ENCODE peak calls at places on chromosomes 7 and 10, in eight cellular contexts. R is AG04450, F is thoracic aorta, W is HFF-Myc, G is cardiac muscle cell, M is A549, V is GM23338, K is SJSA1. A is an unnamed sample.

GRCh38 chr7:28068811-28069216 is 111.8 kb downstream of the JAZF1 start:
- DNase-seq in R (no peak), F (no peak), W (no peak), G (no peak), M (peak; percentile 24), V (no peak), K (no peak), A (no peak)

GRCh38 chr10:30233186-30233958 is 115.7 kb downstream of the MTPAP start:
- DNase-seq in R (no peak), F (no peak), W (no peak), G (no peak), M (no peak), V (no peak), K (no peak), A (no peak)

GRCh38 chr10:124598773-124599587 is 137.4 kb downstream of the LHPP start:
- DNase-seq in R (no peak), F (no peak), W (no peak), G (no peak), M (no peak), V (no peak), K (no peak), A (no peak)

GRCh38 chr10:114552050-114552449 is 106.0 kb downstream of the ABLIM1 start:
- DNase-seq in R (no peak), F (no peak), W (no peak), G (no peak), M (no peak), V (no peak), K (no peak), A (no peak)

GRCh38 chr10:128633864-128634541 is 507.8 kb upstream of the MKI67 start:
- DNase-seq in R (no peak), F (no peak), W (no peak), G (peak; percentile 28), M (no peak), V (peak; percentile 28), K (no peak), A (no peak)

GRCh38 chr10:50624866-50625491 is 1.2 kb upstream of the SGMS1 start:
- DNase-seq in R (no peak), F (peak; percentile 6), W (no peak), G (peak; percentile 83), M (peak; percentile 83), V (peak; percentile 84), K (peak; percentile 73), A (peak; percentile 91)

GRCh38 chr10:128867819-128868218 is 599.2 kb upstream of the MGMT start:
- DNase-seq in R (no peak), F (no peak), W (no peak), G (no peak), M (no peak), V (no peak), K (no peak), A (no peak)

GRCh38 chr10:11341253-11341652 is 270.2 kb downstream of the USP6NL start:
- DNase-seq in R (no peak), F (no peak), W (no peak), G (no peak), M (no peak), V (no peak), K (no peak), A (no peak)

GRCh38 chr10:72702868-72703581 is 11.1 kb downstream of the MCU start:
- DNase-seq in R (no peak), F (no peak), W (no peak), G (no peak), M (no peak), V (no peak), K (no peak), A (no peak)

GRCh38 chr7:36971515-36972139 is 247.3 kb upstream of the AOAH start:
- DNase-seq in R (no peak), F (no peak), W (no peak), G (no peak), M (no peak), V (no peak), K (no peak), A (no peak)

GRCh38 chr10:3668276-3668960 is 116.6 kb downstream of the KLF6 start:
- DNase-seq in R (peak; percentile 54), F (no peak), W (peak; percentile 5), G (peak; percentile 32), M (no peak), V (peak; percentile 82), K (no peak), A (peak; percentile 81)

GRCh38 chr7:75637854-75638606 is 100.7 kb downstream of the HIP1 start:
- DNase-seq in R (no peak), F (no peak), W (no peak), G (no peak), M (no peak), V (peak; percentile 55), K (no peak), A (no peak)

GRCh38 chr7:5629941-5630340 is 151.5 kb downstream of the RNF216 start:
- DNase-seq in R (no peak), F (no peak), W (peak; percentile 70), G (no peak), M (no peak), V (no peak), K (peak; percentile 65), A (no peak)

GRCh38 chr10:52729259-52730104 is 43.1 kb downstream of the MBL2 start:
- DNase-seq in R (no peak), F (no peak), W (no peak), G (peak; percentile 41), M (peak; percentile 35), V (peak; percentile 45), K (no peak), A (no peak)

GRCh38 chr10:35705671-35706070 is 63.6 kb upstream of the FZD8 start:
- DNase-seq in R (no peak), F (no peak), W (no peak), G (no peak), M (no peak), V (no peak), K (no peak), A (no peak)

GRCh38 chr10:58700576-58700975 is 187.9 kb downstream of the BICC1 start:
- DNase-seq in R (no peak), F (no peak), W (no peak), G (no peak), M (no peak), V (no peak), K (no peak), A (no peak)

GRCh38 chr10:118694848-118695247 is 59.9 kb downstream of the CACUL1 start:
- DNase-seq in R (peak; percentile 56), F (no peak), W (no peak), G (no peak), M (no peak), V (no peak), K (no peak), A (no peak)

GRCh38 chr7:140159487-140159886 is 17.3 kb downstream of the KDM7A start:
- DNase-seq in R (no peak), F (no peak), W (no peak), G (no peak), M (no peak), V (no peak), K (no peak), A (no peak)

GRCh38 chr7:22866965-22867364 is 44.3 kb upstream of the TOMM7 start:
- DNase-seq in R (no peak), F (no peak), W (no peak), G (no peak), M (no peak), V (no peak), K (no peak), A (no peak)

DNA sequence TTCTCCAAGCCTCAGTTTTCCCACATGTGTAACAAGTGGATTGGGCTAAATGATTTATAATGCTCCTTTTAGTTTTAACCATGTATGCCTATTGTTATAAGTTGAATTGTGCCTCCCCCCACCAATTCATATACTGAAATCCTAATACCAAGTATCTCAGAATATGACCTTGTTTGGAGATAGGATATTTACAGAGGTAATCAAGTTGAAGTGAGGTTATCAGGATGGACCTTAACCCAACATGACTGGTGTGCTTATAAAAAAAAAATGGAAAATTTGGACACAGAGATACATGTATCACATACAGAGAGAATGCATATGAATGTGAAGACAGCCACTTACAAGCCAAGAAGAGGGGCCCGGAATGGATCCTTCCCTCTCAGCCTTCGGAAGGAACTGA is 117.9 kb upstream of the HABP2 start:
- DNase-seq in R (no peak), F (no peak), W (no peak), G (no peak), M (no peak), V (no peak), K (no peak), A (no peak)
- H3K4me3 ChIP-seq in R (no peak overlapping the region), F (no peak overlapping the region), W (no peak overlapping the region), G (no peak overlapping the region), M (no peak overlapping the region), V (no peak overlapping the region), K (no peak overlapping the region), A (no peak overlapping the region)

GRCh38 chr10:133379801-133380666 is 972 bp downstream of the PAOX start:
- DNase-seq in R (no peak), F (no peak), W (no peak), G (no peak), M (no peak), V (no peak), K (no peak), A (no peak)
- H3K4me3 ChIP-seq in R (peak overlapping the region; percentile 58), F (peak overlapping the region; percentile 91), W (peak overlapping the region; percentile 40), G (peak overlapping the region; percentile 80), M (peak overlapping the region; percentile 70), V (peak overlapping the region; percentile 68), K (peak overlapping the region; percentile 69), A (peak overlapping the region; percentile 58)

GRCh38 chr7:50397320-50397970 is 52.7 kb downstream of the FIGNL1 start:
- DNase-seq in R (no peak), F (no peak), W (no peak), G (no peak), M (no peak), V (no peak), K (no peak), A (no peak)

GRCh38 chr7:50397971-50398324 is 52.2 kb downstream of the FIGNL1 start:
- DNase-seq in R (no peak), F (no peak), W (no peak), G (no peak), M (no peak), V (no peak), K (no peak), A (no peak)

GRCh38 chr7:50394315-50394714 is 55.8 kb downstream of the FIGNL1 start:
- DNase-seq in R (no peak), F (no peak), W (no peak), G (no peak), M (no peak), V (no peak), K (no peak), A (no peak)

GRCh38 chr7:50399206-50399605 is 50.9 kb downstream of the FIGNL1 start:
- DNase-seq in R (no peak), F (no peak), W (no peak), G (no peak), M (no peak), V (no peak), K (no peak), A (no peak)

DNA sequence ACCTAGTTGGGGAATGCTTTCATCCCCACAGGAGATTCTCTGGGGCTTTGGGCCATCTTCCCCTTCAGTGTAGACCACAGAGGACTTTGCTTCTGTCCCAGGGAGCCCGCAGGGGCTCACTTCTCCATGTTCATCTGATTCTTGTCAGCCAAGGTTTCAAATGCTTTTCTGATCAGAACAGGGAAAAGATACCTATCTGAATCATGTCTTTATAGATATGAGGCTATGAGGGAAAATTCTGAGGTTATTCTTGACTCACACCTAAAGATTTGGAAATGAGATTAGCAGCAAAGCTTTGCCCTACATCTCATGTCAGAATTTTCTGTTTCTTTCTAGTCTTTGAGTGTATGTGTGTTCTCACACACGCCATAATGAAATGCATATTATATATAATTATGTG is 53.3 kb downstream of the FIGNL1 start:
- DNase-seq in R (no peak), F (no peak), W (no peak), G (no peak), M (no peak), V (no peak), K (no peak), A (no peak)
- H3K4me3 ChIP-seq in R (no peak overlapping the region), F (no peak overlapping the region), W (no peak overlapping the region), G (no peak overlapping the region), M (no peak overlapping the region), V (no peak overlapping the region), K (no peak overlapping the region), A (no peak overlapping the region)

GRCh38 chr7:1123721-1124120 is 35.8 kb downstream of the GPER1 start:
- DNase-seq in R (peak; percentile 61), F (peak; percentile 56), W (no peak), G (peak; percentile 81), M (peak; percentile 12), V (peak; percentile 87), K (peak; percentile 37), A (no peak)
- H3K4me3 ChIP-seq in R (peak overlapping the region; percentile 7), F (peak overlapping the region; percentile 74), W (no peak overlapping the region), G (no peak overlapping the region), M (no peak overlapping the region), V (no peak overlapping the region), K (no peak overlapping the region), A (no peak overlapping the region)